ENCODE peak calls at places on chromosomes 6 and 20, in eight cellular contexts. G is fibroblast of lung, Y is foreskin fibroblast, W is BJ, H is uterus, O is fibroblast of pulmonary artery, N is GM23338, X is pancreas. K is an unnamed sample.

GRCh38 chr6:114024746-114025145 is 53.8 kb upstream of the HDAC2 start:
- DNase-seq in G (peak; percentile 82), Y (peak; percentile 83), W (no peak), H (no peak), O (no peak), N (no peak), X (no peak), K (no peak)

GRCh38 chr6:168264593-168265335 is 54.8 kb downstream of the DACT2 start:
- DNase-seq in G (no peak), Y (no peak), W (no peak), H (no peak), O (no peak), N (no peak), X (no peak), K (no peak)

GRCh38 chr6:71544906-71545305 is 256.3 kb downstream of the OGFRL1 start:
- DNase-seq in G (no peak), Y (no peak), W (no peak), H (no peak), O (no peak), N (no peak), X (no peak), K (no peak)

GRCh38 chr6:28347119-28347518 is 2.6 kb upstream of the ZKSCAN3 start:
- DNase-seq in G (no peak), Y (no peak), W (no peak), H (no peak), O (no peak), N (peak; percentile 31), X (no peak), K (no peak)

GRCh38 chr6:107735906-107736635 is 88.0 kb downstream of the SCML4 start:
- DNase-seq in G (no peak), Y (no peak), W (no peak), H (no peak), O (no peak), N (no peak), X (no peak), K (no peak)

GRCh38 chr6:43768983-43769525 is 957 bp upstream of the VEGFA start:
- DNase-seq in G (peak; percentile 91), Y (peak; percentile 95), W (no peak), H (peak; percentile 90), O (peak; percentile 93), N (no peak), X (peak; percentile 51), K (peak; percentile 56)

GRCh38 chr6:96522469-96523009 is 933 bp downstream of the UFL1 start:
- DNase-seq in G (peak; percentile 37), Y (peak; percentile 23), W (peak; percentile 2), H (no peak), O (peak; percentile 20), N (no peak), X (no peak), K (no peak)

GRCh38 chr6:163750436-163751031 is 336.0 kb downstream of the QKI start:
- DNase-seq in G (no peak), Y (no peak), W (no peak), H (no peak), O (no peak), N (no peak), X (no peak), K (no peak)

GRCh38 chr20:46071573-46071972 is 18.2 kb downstream of the NCOA5 start:
- DNase-seq in G (no peak), Y (peak; percentile 17), W (no peak), H (no peak), O (no peak), N (no peak), X (no peak), K (no peak)

GRCh38 chr6:76124010-76124409 is 51.5 kb upstream of the IMPG1 start:
- DNase-seq in G (no peak), Y (no peak), W (no peak), H (no peak), O (no peak), N (no peak), X (peak; percentile 80), K (no peak)

GRCh38 chr20:45981261-45981660 is 9.3 kb upstream of the ZNF335 start:
- DNase-seq in G (no peak), Y (no peak), W (no peak), H (no peak), O (no peak), N (no peak), X (no peak), K (no peak)

GRCh38 chr6:132287101-132287500 is 114.2 kb downstream of the MOXD1 start:
- DNase-seq in G (no peak), Y (no peak), W (no peak), H (no peak), O (no peak), N (no peak), X (no peak), K (no peak)

GRCh38 chr6:132286298-132287019 is 114.8 kb downstream of the MOXD1 start:
- DNase-seq in G (no peak), Y (no peak), W (no peak), H (no peak), O (no peak), N (no peak), X (no peak), K (no peak)

GRCh38 chr6:132285004-132285780 is 116.1 kb downstream of the MOXD1 start:
- DNase-seq in G (no peak), Y (no peak), W (no peak), H (no peak), O (no peak), N (no peak), X (no peak), K (no peak)

GRCh38 chr6:132279592-132280139 is 121.6 kb downstream of the MOXD1 start:
- DNase-seq in G (peak; percentile 84), Y (peak; percentile 83), W (peak; percentile 34), H (peak; percentile 65), O (peak; percentile 80), N (peak; percentile 89), X (peak; percentile 53), K (peak; percentile 27)

DNA sequence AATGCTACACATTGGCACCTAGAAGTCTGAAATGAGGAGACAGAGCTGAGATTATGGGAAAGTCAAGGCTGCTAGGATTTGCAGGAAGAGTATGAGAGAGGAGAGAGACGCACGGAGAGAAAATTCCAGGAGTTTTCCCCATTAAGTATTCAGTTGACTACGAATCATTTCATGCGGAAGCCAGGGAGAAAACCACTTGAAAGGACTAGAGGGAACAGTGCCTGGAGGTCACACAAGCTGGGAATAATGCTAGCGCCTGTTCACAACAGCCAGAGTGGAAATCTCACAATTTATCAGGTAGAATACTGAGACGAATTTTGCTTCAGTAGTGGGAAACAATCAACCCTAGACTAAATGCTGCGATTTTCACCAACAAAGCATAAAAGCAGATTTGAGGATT is 118.6 kb downstream of the MOXD1 start:
- DNase-seq in G (no peak), Y (no peak), W (no peak), H (no peak), O (no peak), N (no peak), X (no peak), K (no peak)
- TF ChIP-seq CTCF in G (no peak), Y (no peak), W (no peak), H (no peak), O (no peak), N (no peak), X (no peak), K (no peak)

GRCh38 chr6:116115781-116116180 is 10.2 kb downstream of the COL10A1 start:
- DNase-seq in G (peak; percentile 18), Y (peak; percentile 28), W (no peak), H (no peak), O (peak; percentile 23), N (no peak), X (no peak), K (no peak)
- TF ChIP-seq CTCF in G (peak; percentile 46), Y (peak; percentile 31), W (peak; percentile 49), H (no peak), O (peak; percentile 41), N (no peak), X (no peak), K (peak; percentile 43)

GRCh38 chr6:11780097-11780428 is 1.5 kb upstream of the ADTRP start:
- DNase-seq in G (no peak), Y (no peak), W (no peak), H (no peak), O (no peak), N (no peak), X (no peak), K (no peak)

GRCh38 chr6:11782524-11782923 is 3.9 kb upstream of the ADTRP start:
- DNase-seq in G (no peak), Y (no peak), W (no peak), H (no peak), O (no peak), N (no peak), X (no peak), K (no peak)

GRCh38 chr6:11778648-11779307 is at the start of gene ADTRP:
- DNase-seq in G (no peak), Y (no peak), W (no peak), H (no peak), O (no peak), N (no peak), X (no peak), K (no peak)

GRCh38 chr6:11778042-11778441 is 561 bp downstream of the ADTRP start:
- DNase-seq in G (no peak), Y (no peak), W (no peak), H (no peak), O (no peak), N (no peak), X (no peak), K (no peak)

DNA sequence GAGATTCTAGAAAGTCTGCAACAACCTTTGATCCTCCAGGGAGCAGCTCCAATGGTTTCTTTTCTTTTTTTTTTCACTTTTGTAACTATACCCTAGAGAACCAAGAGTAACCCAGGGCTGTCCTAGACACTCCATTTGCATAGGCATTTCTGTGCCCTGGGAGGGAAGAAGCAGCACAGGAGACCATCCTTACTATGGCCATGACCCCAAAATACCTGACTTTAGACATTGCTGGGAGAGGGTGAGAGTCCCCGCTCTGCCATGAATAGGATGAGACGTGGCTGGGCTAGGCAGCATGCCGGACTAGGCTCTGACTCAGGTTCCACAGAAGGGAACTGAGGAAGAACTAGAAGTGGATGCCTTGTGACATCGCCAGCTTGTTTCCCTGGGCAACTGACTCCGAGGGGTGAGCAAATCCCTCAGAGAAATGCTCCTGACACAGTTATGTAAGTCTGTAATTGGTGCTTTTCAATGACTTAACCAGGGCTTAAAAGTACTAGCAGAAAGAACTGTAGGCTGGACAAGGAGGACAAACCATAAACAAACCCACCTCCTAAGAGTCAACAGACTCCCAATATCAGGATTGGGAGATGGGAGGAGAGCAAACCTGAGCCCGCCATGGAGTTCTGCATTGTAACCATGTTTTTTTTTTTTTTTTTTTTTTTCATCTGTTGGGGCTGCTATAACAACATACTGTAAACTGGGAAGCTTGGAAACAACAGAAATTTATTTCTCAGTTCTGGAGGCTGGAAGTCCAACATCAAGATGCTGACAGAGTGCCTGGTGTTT is 899 bp upstream of the ADTRP start:
- DNase-seq in G (no peak), Y (no peak), W (no peak), H (no peak), O (no peak), N (no peak), X (no peak), K (no peak)
- TF ChIP-seq CTCF in G (no peak), Y (no peak), W (no peak), H (no peak), O (no peak), N (no peak), X (no peak), K (no peak)

DNA sequence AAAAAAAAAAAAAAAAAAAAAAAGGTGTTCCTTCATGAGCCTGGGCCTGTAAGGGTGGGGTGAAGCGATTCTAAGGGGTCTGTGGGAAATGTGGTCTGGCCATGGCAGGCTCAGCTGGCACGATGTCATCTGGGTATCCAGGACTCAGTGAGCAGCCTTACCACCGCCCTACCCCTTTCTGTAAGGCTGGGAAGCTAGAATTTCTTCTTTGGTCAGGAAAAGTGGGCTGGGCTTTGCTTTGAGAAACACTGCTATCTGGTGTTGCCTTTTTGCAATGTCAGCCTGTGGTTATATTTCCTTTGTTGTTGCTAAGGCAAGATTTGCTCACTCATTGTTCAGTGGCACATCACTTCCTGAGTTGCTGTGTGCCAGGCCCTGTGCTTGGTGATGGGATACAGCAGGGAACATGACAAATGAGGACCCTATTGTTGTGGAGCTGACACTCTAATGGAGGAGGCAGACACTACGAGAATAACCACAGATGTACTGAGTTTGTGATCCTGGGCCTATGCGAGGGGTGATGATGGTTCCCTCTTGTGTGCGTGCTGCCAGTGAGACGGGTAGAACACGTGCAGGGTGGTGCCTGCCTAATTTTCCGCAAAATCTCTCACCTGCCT is 45.9 kb upstream of the ZNFX1 start:
- DNase-seq in G (peak; percentile 62), Y (peak; percentile 72), W (peak; percentile 33), H (no peak), O (peak; percentile 89), N (peak; percentile 69), X (no peak), K (peak; percentile 57)
- TF ChIP-seq CTCF in G (peak; percentile 49), Y (peak; percentile 39), W (peak; percentile 56), H (no peak), O (peak; percentile 54), N (peak; percentile 56), X (no peak), K (peak; percentile 56)

K was measured in AG09319.